ENCODE peak calls at places on chromosomes 6 and 20, in four cellular contexts. A is H9, U is Calu3, G is LHCN-M2. M is an unnamed sample.

GRCh38 chr6:7143161-7143974 is 35.6 kb downstream of the RREB1 start:
- DNase-seq in A (no peak), U (no peak), G (peak), M (no peak)

GRCh38 chr6:138728672-138729071 is 44.9 kb upstream of the CCDC28A start:
- DNase-seq in A (no peak), U (no peak), G (no peak), M (no peak)

GRCh38 chr20:50191065-50191565 is 485 bp downstream of the CEBPB start:
- DNase-seq in A (no peak), U (peak), G (peak), M (peak)

GRCh38 chr6:37580164-37580955 is 80.7 kb upstream of the CCDC167 start:
- DNase-seq in A (no peak), U (no peak), G (peak), M (no peak)

GRCh38 chr20:34177060-34177459 is 64.2 kb upstream of the ASIP start:
- DNase-seq in A (no peak), U (no peak), G (no peak), M (no peak)

GRCh38 chr20:55394592-55394991 is 610.7 kb downstream of the CBLN4 start:
- DNase-seq in A (no peak), U (no peak), G (no peak), M (no peak)

GRCh38 chr6:53330137-53330536 is 18.6 kb downstream of the ELOVL5 start:
- DNase-seq in A (no peak), U (no peak), G (no peak), M (no peak)

GRCh38 chr6:87473419-87473903 is 687 bp downstream of the SLC35A1 start:
- DNase-seq in A (no peak), U (peak), G (peak), M (peak)

GRCh38 chr6:14316911-14317535 is 199.5 kb downstream of the CD83 start:
- DNase-seq in A (no peak), U (no peak), G (no peak), M (peak)

GRCh38 chr6:116883005-116883404 is 6.0 kb downstream of the RFX6 start:
- DNase-seq in A (no peak), U (no peak), G (no peak), M (no peak)

GRCh38 chr20:61927826-61928541 is 137.7 kb downstream of the TAF4 start:
- DNase-seq in A (no peak), U (no peak), G (no peak), M (no peak)

GRCh38 chr6:72374172-72374571 is 247.7 kb upstream of the KCNQ5 start:
- DNase-seq in A (no peak), U (no peak), G (no peak), M (no peak)

GRCh38 chr6:138970159-138970558 is 17.9 kb downstream of the REPS1 start:
- DNase-seq in A (no peak), U (no peak), G (peak), M (no peak)

GRCh38 chr6:24774696-24775519 is at the start of gene GMNN:
- DNase-seq in A (peak), U (peak), G (peak), M (peak)

GRCh38 chr6:45625191-45625664 is 247.5 kb upstream of the SUPT3H start:
- DNase-seq in A (no peak), U (no peak), G (peak), M (no peak)

GRCh38 chr20:46260480-46260879 is 47.8 kb downstream of the CDH22 start:
- DNase-seq in A (no peak), U (no peak), G (no peak), M (no peak)

M was measured in colonic mucosa.